ENCODE peak calls at places on chromosome 11, in five cellular contexts. F is stimulated activated CD4-positive, alpha-beta T cell treated with anti-CD3 and anti-CD28 coated beads, Interleukin-4, amount 100 ng/mL, for 4 hours; E is GM19239; S is naive B cell; P is upper lobe of left lung. G is an unnamed sample.

GRCh38 chr11:12242071-12242672 is 131.8 kb downstream of the MICAL2 start:
- DNase-seq in F (peak; percentile 54), E (no peak), S (no peak), P (no peak), G (no peak)

GRCh38 chr11:116990061-116990473 is 108.2 kb downstream of the SIK3 start:
- DNase-seq in F (no peak), E (no peak), S (no peak), P (no peak), G (no peak)

GRCh38 chr11:57556041-57556440 is 11.4 kb downstream of the UBE2L6 start:
- DNase-seq in F (no peak), E (no peak), S (no peak), P (no peak), G (no peak)

GRCh38 chr11:61068581-61068980 is 33.7 kb upstream of the CD5 start:
- DNase-seq in F (no peak), E (no peak), S (no peak), P (peak; percentile 18), G (peak; percentile 55)

GRCh38 chr11:116930177-116930576 is 92.8 kb upstream of the APOA1 start:
- DNase-seq in F (peak; percentile 12), E (no peak), S (no peak), P (no peak), G (no peak)

GRCh38 chr11:7941608-7942007 is at the start of gene OR10A3:
- DNase-seq in F (no peak), E (no peak), S (no peak), P (no peak), G (no peak)

GRCh38 chr11:75653532-75653931 is 15.3 kb downstream of the MAP6 start:
- DNase-seq in F (no peak), E (no peak), S (no peak), P (no peak), G (no peak)

GRCh38 chr11:22193348-22194051 is 615 bp downstream of the ANO5 start:
- DNase-seq in F (no peak), E (no peak), S (no peak), P (no peak), G (no peak)

GRCh38 chr11:118211006-118211405 is 13.8 kb downstream of the JAML start:
- DNase-seq in F (no peak), E (no peak), S (no peak), P (no peak), G (no peak)

GRCh38 chr11:1876361-1877063 is 15.2 kb downstream of the PRR33 start:
- DNase-seq in F (no peak), E (no peak), S (no peak), P (peak; percentile 23), G (peak; percentile 86)

GRCh38 chr11:84794663-84795443 is 832.3 kb downstream of the DLG2 start:
- DNase-seq in F (no peak), E (no peak), S (no peak), P (no peak), G (no peak)

GRCh38 chr11:16832193-16832539 is 93.7 kb downstream of the C11orf58 start:
- DNase-seq in F (no peak), E (no peak), S (no peak), P (no peak), G (no peak)

GRCh38 chr11:25981998-25982397 is 349.9 kb upstream of the ANO3 start:
- DNase-seq in F (no peak), E (peak; percentile 5), S (peak; percentile 46), P (no peak), G (no peak)

GRCh38 chr11:42249956-42250355 is 790.5 kb upstream of the LRRC4C start:
- DNase-seq in F (no peak), E (no peak), S (no peak), P (no peak), G (no peak)

GRCh38 chr11:69357458-69358397 is 63.8 kb downstream of the MYEOV start:
- DNase-seq in F (no peak), E (no peak), S (no peak), P (peak; percentile 17), G (peak; percentile 62)

GRCh38 chr11:63007920-63008319 is 7.7 kb downstream of the SLC22A8 start:
- DNase-seq in F (no peak), E (no peak), S (no peak), P (no peak), G (no peak)

GRCh38 chr11:64888761-64889511 is 10.5 kb upstream of the EHD1 start:
- DNase-seq in F (no peak), E (no peak), S (no peak), P (no peak), G (no peak)

GRCh38 chr11:94638902-94639373 is 71.8 kb downstream of the PIWIL4 start:
- DNase-seq in F (no peak), E (no peak), S (no peak), P (no peak), G (no peak)

GRCh38 chr11:64381350-64381749 is 22.4 kb downstream of the RPS6KA4 start:
- DNase-seq in F (no peak), E (no peak), S (no peak), P (no peak), G (no peak)

GRCh38 chr11:36431429-36432092 is 78.5 kb downstream of the TRAF6 start:
- DNase-seq in F (no peak), E (no peak), S (no peak), P (peak; percentile 48), G (no peak)

GRCh38 chr11:60840711-60841430 is 1.0 kb upstream of the CCDC86 start:
- DNase-seq in F (no peak), E (no peak), S (no peak), P (no peak), G (no peak)